ENCODE peak calls at places on chromosome 10, in eight cellular contexts. S is thoracic aorta; V is IMR-90; G is mammary epithelial cell; O is WTC11; Q is CD4-positive, alpha-beta T cell; N is GM13977; E is neural crest cell. L is an unnamed sample.

GRCh38 chr10:117460846-117461765 is 81.4 kb upstream of the EMX2 start:
- DNase-seq in S (no peak), V (no peak), G (no peak), O (no peak), Q (no peak), N (no peak), E (no peak), L (no peak)

GRCh38 chr10:42943025-42943818 is 133.6 kb upstream of the RET start:
- DNase-seq in S (no peak), V (no peak), G (no peak), O (no peak), Q (no peak), N (no peak), E (no peak), L (peak; percentile 22)

GRCh38 chr10:84850826-84851225 is 522.4 kb downstream of the CCSER2 start:
- DNase-seq in S (no peak), V (no peak), G (no peak), O (no peak), Q (no peak), N (no peak), E (no peak), L (no peak)

GRCh38 chr10:117166420-117167345 is 28.6 kb upstream of the VAX1 start:
- DNase-seq in S (no peak), V (no peak), G (peak; percentile 48), O (no peak), Q (no peak), N (no peak), E (no peak), L (no peak)

GRCh38 chr10:110171032-110171431 is 36.4 kb upstream of the MXI1 start:
- DNase-seq in S (no peak), V (no peak), G (peak; percentile 35), O (no peak), Q (no peak), N (no peak), E (no peak), L (no peak)

GRCh38 chr10:17129711-17130110 is at the start of gene CUBN:
- DNase-seq in S (no peak), V (no peak), G (no peak), O (no peak), Q (no peak), N (no peak), E (no peak), L (no peak)

GRCh38 chr10:124527996-124528395 is 66.4 kb downstream of the LHPP start:
- DNase-seq in S (no peak), V (no peak), G (no peak), O (no peak), Q (no peak), N (no peak), E (no peak), L (no peak)

GRCh38 chr10:120584786-120585185 is 127.8 kb downstream of the PLPP4 start:
- DNase-seq in S (no peak), V (no peak), G (no peak), O (no peak), Q (no peak), N (no peak), E (no peak), L (no peak)

GRCh38 chr10:25786181-25786580 is 147.8 kb upstream of the MYO3A start:
- DNase-seq in S (no peak), V (no peak), G (no peak), O (no peak), Q (no peak), N (no peak), E (no peak), L (no peak)

GRCh38 chr10:119657725-119658124 is 6.5 kb downstream of the BAG3 start:
- DNase-seq in S (no peak), V (peak; percentile 48), G (no peak), O (no peak), Q (no peak), N (no peak), E (no peak), L (no peak)

GRCh38 chr10:76558586-76558985 is 1079.0 kb downstream of the KCNMA1 start:
- DNase-seq in S (no peak), V (peak; percentile 80), G (peak; percentile 45), O (no peak), Q (no peak), N (no peak), E (no peak), L (no peak)

GRCh38 chr10:100020161-100020882 is 10.6 kb upstream of the DNMBP start:
- DNase-seq in S (no peak), V (no peak), G (no peak), O (no peak), Q (no peak), N (peak; percentile 72), E (no peak), L (no peak)

GRCh38 chr10:4246881-4247358 is 461.9 kb upstream of the KLF6 start:
- DNase-seq in S (no peak), V (peak; percentile 98), G (peak; percentile 91), O (no peak), Q (no peak), N (no peak), E (no peak), L (no peak)

GRCh38 chr10:132623996-132624846 is 86.6 kb downstream of the INPP5A start:
- DNase-seq in S (no peak), V (no peak), G (no peak), O (no peak), Q (no peak), N (no peak), E (no peak), L (no peak)

GRCh38 chr10:68118657-68119056 is 9.4 kb downstream of the MYPN start:
- DNase-seq in S (no peak), V (no peak), G (no peak), O (no peak), Q (no peak), N (no peak), E (no peak), L (no peak)

GRCh38 chr10:71868192-71868697 is 17.2 kb upstream of the PSAP start:
- DNase-seq in S (no peak), V (peak; percentile 70), G (peak; percentile 92), O (no peak), Q (no peak), N (no peak), E (no peak), L (no peak)

GRCh38 chr10:118007773-118008172 is 39.0 kb downstream of the RAB11FIP2 start:
- DNase-seq in S (no peak), V (peak; percentile 12), G (no peak), O (no peak), Q (no peak), N (no peak), E (no peak), L (no peak)

GRCh38 chr10:93352638-93353383 is 129.3 kb downstream of the MYOF start:
- DNase-seq in S (no peak), V (peak; percentile 52), G (no peak), O (no peak), Q (no peak), N (peak; percentile 58), E (no peak), L (no peak)

GRCh38 chr10:84196083-84196482 is 1.7 kb downstream of the CDHR1 start:
- DNase-seq in S (no peak), V (no peak), G (no peak), O (no peak), Q (no peak), N (no peak), E (no peak), L (no peak)

GRCh38 chr10:106327747-106328146 is 836.8 kb downstream of the SORCS1 start:
- DNase-seq in S (no peak), V (no peak), G (no peak), O (no peak), Q (no peak), N (no peak), E (no peak), L (no peak)

GRCh38 chr10:99872367-99873162 is 90.1 kb downstream of the ABCC2 start:
- DNase-seq in S (no peak), V (peak; percentile 47), G (peak; percentile 18), O (no peak), Q (no peak), N (no peak), E (no peak), L (no peak)

GRCh38 chr10:81135851-81136250 is 598.1 kb downstream of the SH2D4B start:
- DNase-seq in S (no peak), V (no peak), G (no peak), O (no peak), Q (no peak), N (peak; percentile 31), E (no peak), L (no peak)

DNA sequence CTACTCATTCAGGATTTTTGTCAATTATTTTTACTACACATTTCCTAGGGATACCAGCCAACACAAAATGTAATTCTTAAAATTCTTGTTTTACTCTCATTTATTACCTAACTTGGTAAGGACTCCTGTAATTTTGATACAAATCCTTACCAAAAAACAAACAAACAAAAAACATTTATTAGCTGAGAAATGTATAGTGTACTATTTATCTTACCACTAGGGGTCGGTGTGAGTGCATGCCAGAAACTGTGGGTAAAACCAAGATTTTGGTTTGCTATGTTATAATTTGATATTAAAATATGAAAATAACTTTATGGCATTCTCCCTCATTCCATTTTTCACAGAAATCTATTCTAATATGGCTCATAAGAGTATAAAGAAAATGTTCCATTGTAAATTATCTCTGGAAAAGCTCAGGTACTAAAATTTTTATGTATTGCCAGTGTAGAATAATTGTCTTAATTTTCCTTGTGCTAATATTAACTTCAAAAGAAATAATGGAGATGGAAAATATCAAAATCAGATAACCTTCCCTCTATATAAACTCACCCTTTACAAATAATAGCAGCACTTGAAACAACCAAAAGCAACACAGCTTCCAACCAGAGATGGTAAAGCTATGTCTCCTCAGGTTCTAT is 290.8 kb upstream of the PCDH15 start:
- DNase-seq in S (no peak), V (peak; percentile 1), G (no peak), O (no peak), Q (no peak), N (peak; percentile 3), E (no peak), L (no peak)
- TF ChIP-seq CTCF in S (peak; percentile 54), V (peak; percentile 71), G (peak; percentile 91), O (peak; percentile 76), Q (no peak), N (peak; percentile 67), E (peak; percentile 94), L (peak; percentile 98)

GRCh38 chr10:45308707-45309106 is 6.7 kb downstream of the OR13A1 start:
- DNase-seq in S (no peak), V (no peak), G (peak; percentile 3), O (no peak), Q (no peak), N (peak; percentile 42), E (no peak), L (no peak)
- TF ChIP-seq CTCF in S (no peak), V (no peak), G (no peak), O (no peak), Q (no peak), N (peak; percentile 47), E (no peak), L (no peak)

GRCh38 chr10:63115732-63116383 is 17.3 kb upstream of the NRBF2 start:
- DNase-seq in S (peak; percentile 69), V (peak; percentile 75), G (peak; percentile 94), O (no peak), Q (no peak), N (no peak), E (peak; percentile 49), L (no peak)
- TF ChIP-seq CTCF in S (no peak), V (no peak), G (no peak), O (no peak), Q (no peak), N (no peak), E (no peak), L (no peak)

DNA sequence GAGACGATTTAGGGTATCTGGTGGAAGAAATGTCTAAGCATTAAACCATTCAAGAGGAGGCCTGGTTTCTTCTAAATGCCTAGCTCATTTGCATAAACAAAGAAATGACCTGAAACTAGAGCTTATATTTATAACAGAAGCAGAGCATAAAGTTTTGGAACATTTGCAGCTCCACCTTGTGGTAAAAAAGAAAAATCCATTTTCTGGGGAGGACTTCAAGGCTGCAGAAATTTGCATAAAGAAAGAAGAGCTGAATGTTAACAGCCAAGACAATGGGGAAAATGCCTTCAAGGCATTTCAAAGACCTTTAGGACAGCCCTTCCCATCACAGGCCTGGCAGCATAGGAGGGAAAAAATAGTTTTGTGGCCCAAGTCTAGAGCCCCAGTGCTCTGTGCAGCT is 362.0 kb downstream of the ZNF248 start:
- DNase-seq in S (no peak), V (no peak), G (peak; percentile 23), O (no peak), Q (no peak), N (no peak), E (no peak), L (no peak)
- TF ChIP-seq CTCF in S (peak; percentile 33), V (no peak), G (peak; percentile 3), O (no peak), Q (no peak), N (peak; percentile 23), E (peak; percentile 22), L (peak; percentile 31)